ENCODE peak calls at places on chromosome 7, in ten cellular contexts. W, B, T, Z, Y, A, H, M, R and C are unnamed samples.

GRCh38 chr7:104054362-104054761 is 64.9 kb upstream of the RELN start:
- DNase-seq in B (no peak), T (no peak), A (no peak), M (no peak), W (no peak), Z (no peak), H (no peak), Y (no peak), R (no peak), C (no peak)

GRCh38 chr7:5693529-5693928 is 87.9 kb downstream of the RNF216 start:
- DNase-seq in H (peak), W (peak), Z (no peak), T (peak), Y (peak), R (no peak), M (no peak), B (no peak), A (no peak), C (peak)

GRCh38 chr7:23456093-23456492 is 14.2 kb downstream of the IGF2BP3 start:
- DNase-seq in A (no peak), Z (no peak), T (no peak), Y (no peak), B (no peak), H (no peak), M (no peak), R (no peak), W (no peak), C (no peak)

GRCh38 chr7:78146546-78146945 is 348.0 kb downstream of the PHTF2 start:
- DNase-seq in R (no peak), Z (no peak), H (no peak), B (no peak), M (no peak), Y (no peak), W (no peak), T (no peak), A (no peak), C (no peak)

GRCh38 chr7:157405914-157406810 is 69.4 kb downstream of the DNAJB6 start:
- DNase-seq in W (no peak), B (no peak), H (peak), A (no peak), M (no peak), R (no peak), Z (no peak), T (no peak), Y (no peak), C (no peak)

GRCh38 chr7:139738101-139738489 is 39.7 kb downstream of the HIPK2 start:
- DNase-seq in R (no peak), W (peak), T (no peak), Y (no peak), A (no peak), M (no peak), Z (peak), B (no peak), H (peak), C (peak)

GRCh38 chr7:73894851-73895441 is 34.0 kb downstream of the TMEM270 start:
- DNase-seq in M (peak), Y (peak), R (no peak), H (peak), A (no peak), W (peak), Z (peak), T (peak), B (no peak), C (no peak)

GRCh38 chr7:36967387-36967786 is 243.1 kb upstream of the AOAH start:
- DNase-seq in B (peak), Y (peak), A (no peak), Z (no peak), R (no peak), M (no peak), T (peak), H (peak), W (peak), C (no peak)